ENCODE peak calls at places on chromosomes 16 and 17, in nine cellular contexts. E is AG10803, Y is MCF 10A, U is colonic mucosa, I is HFFc6, N is GM12865, H is psoas muscle, V is nephron progenitor cell, J is dorsolateral prefrontal cortex. C is an unnamed sample.

GRCh38 chr17:65104541-65104940 is 32.6 kb upstream of the RGS9 start:
- DNase-seq in E (no peak), Y (no peak), U (no peak), I (no peak), N (no peak), H (no peak), V (no peak), J (no peak), C (no peak)

GRCh38 chr16:87821346-87822001 is 47.8 kb downstream of the SLC7A5 start:
- DNase-seq in E (no peak), Y (no peak), U (no peak), I (no peak), N (no peak), H (no peak), V (no peak), J (no peak), C (peak; percentile 78)

GRCh38 chr17:50214986-50215730 is 13.7 kb upstream of the COL1A1 start:
- DNase-seq in E (peak; percentile 58), Y (no peak), U (no peak), I (no peak), N (no peak), H (no peak), V (no peak), J (no peak), C (peak; percentile 55)

GRCh38 chr17:42459983-42460300 is 1.3 kb downstream of the ATP6V0A1 start:
- DNase-seq in E (peak; percentile 50), Y (peak; percentile 46), U (no peak), I (peak; percentile 46), N (peak; percentile 58), H (no peak), V (peak; percentile 8), J (no peak), C (peak; percentile 59)

GRCh38 chr17:4944554-4945175 is 3.7 kb downstream of the PFN1 start:
- DNase-seq in E (no peak), Y (no peak), U (no peak), I (no peak), N (peak; percentile 75), H (peak; percentile 48), V (no peak), J (no peak), C (peak; percentile 42)

GRCh38 chr17:43042025-43042424 is 17.0 kb downstream of the RND2 start:
- DNase-seq in E (peak; percentile 8), Y (no peak), U (no peak), I (no peak), N (no peak), H (no peak), V (no peak), J (no peak), C (peak; percentile 38)

GRCh38 chr17:3949418-3949817 is 14.8 kb downstream of the ATP2A3 start:
- DNase-seq in E (no peak), Y (no peak), U (no peak), I (no peak), N (no peak), H (no peak), V (no peak), J (no peak), C (no peak)

GRCh38 chr16:50881953-50882352 is 140.1 kb downstream of the CYLD start:
- DNase-seq in E (no peak), Y (no peak), U (no peak), I (no peak), N (no peak), H (no peak), V (no peak), J (no peak), C (no peak)

GRCh38 chr16:78503501-78504110 is 404.2 kb downstream of the WWOX start:
- DNase-seq in E (peak; percentile 57), Y (peak; percentile 56), U (peak; percentile 69), I (no peak), N (peak; percentile 49), H (no peak), V (peak; percentile 45), J (peak; percentile 73), C (no peak)

GRCh38 chr17:27381007-27381501 is 75.2 kb upstream of the KSR1 start:
- DNase-seq in E (peak; percentile 32), Y (peak; percentile 61), U (peak; percentile 56), I (no peak), N (peak; percentile 91), H (peak; percentile 84), V (peak; percentile 74), J (no peak), C (peak; percentile 66)

GRCh38 chr16:10897134-10897533 is 20.1 kb downstream of the CIITA start:
- DNase-seq in E (no peak), Y (no peak), U (no peak), I (no peak), N (peak; percentile 67), H (no peak), V (no peak), J (no peak), C (no peak)

GRCh38 chr16:51095890-51096626 is 55.0 kb downstream of the SALL1 start:
- DNase-seq in E (no peak), Y (no peak), U (no peak), I (no peak), N (no peak), H (no peak), V (no peak), J (no peak), C (no peak)

GRCh38 chr17:50686494-50687199 is 21.1 kb downstream of the ANKRD40 start:
- DNase-seq in E (peak; percentile 93), Y (peak; percentile 96), U (peak; percentile 89), I (peak; percentile 77), N (no peak), H (peak; percentile 81), V (no peak), J (no peak), C (peak; percentile 97)

DNA sequence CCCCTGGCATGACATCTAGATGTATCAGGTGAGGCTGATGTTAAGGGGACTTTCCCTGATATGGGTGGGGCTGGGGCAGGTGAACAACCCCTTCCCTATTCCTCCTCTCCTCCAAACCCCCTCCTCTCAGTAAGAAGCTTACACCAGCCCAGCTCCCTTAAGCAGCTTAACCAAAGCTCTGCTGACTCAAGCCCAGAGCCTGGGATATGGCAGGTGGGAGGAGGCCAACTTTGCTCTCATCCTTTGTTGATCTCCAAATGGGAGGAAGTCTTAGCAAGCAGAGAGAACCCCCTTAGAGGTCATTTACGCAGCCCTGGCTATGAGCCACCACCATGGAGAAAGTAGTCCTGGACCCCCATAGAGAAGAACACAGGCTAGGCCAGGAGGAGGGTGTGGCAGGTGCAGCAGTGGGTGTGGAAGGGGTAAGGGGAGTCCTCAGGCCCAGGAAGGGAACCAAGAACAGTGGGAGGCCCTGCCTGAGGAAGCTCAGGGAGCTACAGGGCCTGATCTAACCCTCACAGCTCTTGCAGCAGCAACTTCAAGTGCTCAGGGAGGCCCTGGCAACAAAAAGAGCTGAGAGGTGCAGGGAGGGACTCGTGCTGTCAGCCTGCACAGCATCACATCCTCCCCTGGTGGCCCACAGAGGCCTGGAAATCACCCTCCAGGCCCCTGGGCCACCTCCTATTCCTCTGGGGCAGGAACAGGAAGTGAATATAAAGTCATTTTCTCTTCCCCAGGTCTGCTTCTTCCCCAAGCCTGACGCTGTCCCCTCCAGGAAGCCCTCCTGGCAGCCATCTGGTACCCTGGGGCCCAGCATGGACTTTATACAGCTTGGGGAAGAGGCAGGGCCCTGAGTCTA is 2.9 kb downstream of the UNC119 start:
- DNase-seq in E (no peak), Y (no peak), U (no peak), I (no peak), N (peak; percentile 89), H (no peak), V (no peak), J (no peak), C (no peak)
- TF ChIP-seq CTCF in E (no peak), Y (no peak), U (no peak), I (no peak), N (peak; percentile 24), H (no peak), V (no peak), J (no peak), C (no peak)

GRCh38 chr16:17173134-17173729 is 297.5 kb downstream of the XYLT1 start:
- DNase-seq in E (peak; percentile 85), Y (no peak), U (peak; percentile 31), I (peak; percentile 31), N (peak; percentile 5), H (no peak), V (no peak), J (no peak), C (no peak)

GRCh38 chr16:17171250-17172143 is 299.3 kb downstream of the XYLT1 start:
- DNase-seq in E (no peak), Y (no peak), U (no peak), I (no peak), N (no peak), H (no peak), V (no peak), J (no peak), C (no peak)

GRCh38 chr16:17176199-17176598 is 294.6 kb downstream of the XYLT1 start:
- DNase-seq in E (no peak), Y (no peak), U (no peak), I (no peak), N (no peak), H (no peak), V (no peak), J (no peak), C (no peak)

GRCh38 chr16:17177968-17178880 is 292.5 kb downstream of the XYLT1 start:
- DNase-seq in E (peak; percentile 9), Y (no peak), U (no peak), I (no peak), N (peak; percentile 4), H (no peak), V (no peak), J (no peak), C (no peak)

GRCh38 chr16:17177242-17177967 is 293.4 kb downstream of the XYLT1 start:
- DNase-seq in E (peak; percentile 51), Y (no peak), U (no peak), I (peak; percentile 13), N (no peak), H (no peak), V (no peak), J (no peak), C (no peak)
- TF ChIP-seq CTCF in E (no peak), Y (no peak), U (no peak), I (no peak), N (no peak), H (no peak), V (no peak), J (no peak), C (no peak)

DNA sequence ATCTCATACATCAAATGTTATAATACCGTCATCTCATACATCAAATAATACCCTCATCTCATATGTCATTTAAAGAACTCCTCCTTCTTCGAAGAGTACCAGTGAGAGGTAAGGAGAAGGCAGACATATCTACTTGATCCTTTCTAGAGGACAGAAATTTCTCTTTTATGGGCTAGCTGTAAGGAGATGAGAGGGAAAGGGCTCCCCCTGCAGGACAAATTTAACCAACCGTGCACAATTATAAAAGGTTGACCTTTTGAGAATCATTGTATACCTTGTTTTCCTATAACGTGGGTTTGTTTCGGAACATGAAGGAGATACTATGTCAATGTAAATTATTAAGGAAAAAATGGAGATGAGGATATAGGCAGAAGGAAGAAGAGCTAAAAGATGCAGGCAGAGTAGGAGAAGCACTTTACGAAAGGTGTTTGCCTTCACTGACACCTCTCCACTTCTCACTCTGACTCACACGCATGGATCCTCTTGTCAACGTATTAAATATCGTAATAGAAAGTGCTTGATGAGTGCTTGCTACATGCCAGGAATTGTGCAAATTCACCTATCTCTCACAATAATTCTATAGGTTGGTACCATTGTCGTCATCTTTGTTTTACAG is 465.9 kb upstream of the ERCC4 start:
- DNase-seq in E (peak; percentile 42), Y (peak; percentile 58), U (peak; percentile 20), I (peak; percentile 8), N (peak; percentile 63), H (no peak), V (peak; percentile 62), J (no peak), C (no peak)
- TF ChIP-seq CTCF in E (peak; percentile 56), Y (peak; percentile 62), U (peak; percentile 15), I (peak; percentile 87), N (peak; percentile 49), H (peak; percentile 17), V (peak; percentile 76), J (peak; percentile 80), C (peak; percentile 61)

GRCh38 chr16:28259091-28259780 is 33.1 kb upstream of the SBK1 start:
- DNase-seq in E (no peak), Y (no peak), U (no peak), I (no peak), N (no peak), H (peak; percentile 60), V (no peak), J (peak; percentile 31), C (no peak)
- TF ChIP-seq CTCF in E (no peak), Y (no peak), U (no peak), I (no peak), N (no peak), H (no peak), V (no peak), J (no peak), C (no peak)

C was measured in osteoblast.